ENCODE peak calls at places on chromosomes 6 and 20, in four cellular contexts. N is PC-3, F is hepatocyte, Q is mammary epithelial cell. X is an unnamed sample.
A peak's percentile ranks its signal among the peaks of the same experiment; 100 is the strongest.

GRCh38 chr20:57869291-57869950 is 159.6 kb upstream of the PMEPA1 start:
- DNase-seq in N (no peak), F (no peak), Q (no peak), X (no peak)

GRCh38 chr6:35280903-35281302 is 16.7 kb upstream of the DEF6 start:
- DNase-seq in N (no peak), F (no peak), Q (no peak), X (no peak)

GRCh38 chr6:35161265-35161664 is 20.1 kb upstream of the TCP11 start:
- DNase-seq in N (no peak), F (no peak), Q (no peak), X (no peak)

GRCh38 chr20:50014570-50015562 is 32.1 kb downstream of the SNAI1 start:
- DNase-seq in N (no peak), F (peak; percentile 54), Q (no peak), X (no peak)

GRCh38 chr6:125647391-125647790 is 102.0 kb upstream of the HEY2 start:
- DNase-seq in N (no peak), F (no peak), Q (no peak), X (no peak)

GRCh38 chr20:58550661-58551060 is 35.5 kb upstream of the APCDD1L start:
- DNase-seq in N (no peak), F (peak; percentile 30), Q (no peak), X (no peak)

GRCh38 chr6:129981598-129981997 is 36.8 kb upstream of the L3MBTL3 start:
- DNase-seq in N (peak; percentile 22), F (no peak), Q (peak; percentile 2), X (no peak)

GRCh38 chr6:42135161-42135560 is 7.3 kb downstream of the C6orf132 start:
- DNase-seq in N (no peak), F (no peak), Q (no peak), X (no peak)

GRCh38 chr6:113350521-113350920 is 506.6 kb upstream of the MARCKS start:
- DNase-seq in N (no peak), F (no peak), Q (no peak), X (no peak)

DNA sequence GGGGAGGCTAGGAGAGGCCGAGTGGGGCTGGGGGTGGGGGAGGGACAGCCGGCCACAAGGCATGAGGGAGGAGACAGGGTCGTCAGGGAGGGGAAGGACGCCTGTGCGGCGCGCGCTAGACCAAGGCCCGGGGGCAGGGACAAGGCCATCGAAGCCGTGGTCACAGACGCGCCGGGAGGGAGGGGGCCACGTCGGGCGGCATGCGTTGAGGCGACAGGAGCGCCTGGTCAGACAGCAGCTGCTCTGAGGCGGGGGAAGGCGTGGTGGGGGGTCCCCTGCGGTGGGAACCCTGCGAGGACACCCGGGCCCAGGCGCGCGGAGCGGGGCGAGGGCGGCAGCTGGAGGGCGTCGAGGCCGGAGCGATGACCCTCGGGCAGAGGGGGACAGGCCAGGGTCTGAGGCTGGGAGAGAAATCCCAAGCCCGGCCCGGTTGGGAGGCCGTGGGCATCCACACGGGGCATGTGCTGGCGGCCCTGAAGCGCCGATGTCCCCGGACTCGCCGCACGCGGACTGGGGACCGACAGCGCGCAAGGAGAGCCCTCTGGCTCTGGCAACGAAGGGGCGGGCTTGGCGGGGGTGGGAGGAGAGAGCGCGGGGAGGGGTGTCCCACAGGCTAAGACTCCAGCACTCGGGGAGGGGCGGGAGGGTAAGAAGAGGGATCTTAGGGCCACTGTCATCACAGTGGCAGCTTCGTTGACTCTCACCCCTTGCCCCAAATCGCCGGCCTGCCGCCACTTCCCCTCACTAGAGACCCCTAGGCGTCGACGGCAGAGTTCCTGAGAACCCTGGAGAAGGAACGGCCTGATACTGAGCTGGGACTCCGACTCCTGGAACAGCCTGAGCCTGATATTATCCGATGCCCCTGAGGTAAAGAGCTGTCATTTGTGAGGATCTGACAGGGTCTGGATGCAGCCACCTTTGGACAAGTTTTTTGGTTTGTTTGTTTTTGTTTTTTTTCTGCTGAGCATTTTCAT is 5.0 kb downstream of the TMEM239 start:
- DNase-seq in N (no peak), F (no peak), Q (no peak), X (no peak)
- TF ChIP-seq EZH2 in N (no peak), F (peak; percentile 44), Q (peak; percentile 19), X (peak; percentile 94)

GRCh38 chr20:62972270-62973032 is 19.9 kb downstream of the SLC17A9 start:
- DNase-seq in N (peak; percentile 86), F (peak; percentile 94), Q (peak; percentile 64), X (peak; percentile 19)
- H3K4me3 ChIP-seq in N (peak overlapping the region; percentile 60), F (no peak overlapping the region), Q (peak overlapping the region; percentile 13), X (no peak overlapping the region)

GRCh38 chr20:24968278-24968677 is 19.2 kb downstream of the CST7 start:
- DNase-seq in N (no peak), F (no peak), Q (no peak), X (no peak)

GRCh38 chr20:24971702-24972101 is 20.8 kb downstream of the APMAP start:
- DNase-seq in N (no peak), F (no peak), Q (no peak), X (no peak)

GRCh38 chr20:24969203-24970029 is 20.3 kb downstream of the CST7 start:
- DNase-seq in N (no peak), F (no peak), Q (no peak), X (no peak)

GRCh38 chr20:24970743-24971142 is 21.7 kb downstream of the CST7 start:
- DNase-seq in N (no peak), F (no peak), Q (no peak), X (no peak)

GRCh38 chr20:24970030-24970553 is 21.0 kb downstream of the CST7 start:
- DNase-seq in N (no peak), F (no peak), Q (no peak), X (no peak)
- TF ChIP-seq EZH2 in N (no peak), F (no peak), Q (no peak), X (no peak)

GRCh38 chr6:116764557-116764960 is 960 bp downstream of the FAM162B start:
- DNase-seq in N (no peak), F (peak; percentile 20), Q (no peak), X (no peak)
- H3K4me3 ChIP-seq in N (no peak overlapping the region), F (peak overlapping the region; percentile 58), Q (no peak overlapping the region), X (no peak overlapping the region)

GRCh38 chr20:41367393-41367695 is 726 bp upstream of the EMILIN3 start:
- DNase-seq in N (no peak), F (no peak), Q (no peak), X (no peak)
- TF ChIP-seq EZH2 in N (no peak), F (no peak), Q (no peak), X (peak; percentile 15)

DNA sequence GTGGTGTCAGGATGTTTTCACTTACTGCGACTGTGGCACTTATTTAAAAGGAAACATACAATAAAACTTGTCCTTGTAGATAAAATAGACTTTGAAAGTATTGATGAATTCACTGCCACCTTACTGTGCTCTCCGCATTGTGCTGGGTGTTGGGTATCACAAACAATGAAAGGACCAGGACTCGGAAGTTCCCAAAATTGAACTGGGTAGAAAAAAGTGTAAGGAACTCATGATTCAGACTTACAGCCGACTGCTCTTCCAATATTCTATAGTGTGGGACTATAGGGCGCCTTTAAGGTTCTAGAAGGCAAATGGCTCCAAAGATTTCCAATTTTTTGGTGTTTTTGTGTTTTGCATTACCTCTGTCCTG is 32.0 kb upstream of the ID4 start:
- DNase-seq in N (peak; percentile 6), F (no peak), Q (no peak), X (no peak)
- H3K4me3 ChIP-seq in N (peak overlapping the region; percentile 82), F (peak overlapping the region; percentile 22), Q (peak overlapping the region; percentile 56), X (peak overlapping the region; percentile 68)

X was measured in keratinocyte.